ENCODE peak calls at places on chromosomes 5 and 9, in five cellular contexts. Z, Q, K, Y and X are unnamed samples. For H3K4me1, the result is how much of the 10 kb centered on the place peaks cover.

GRCh38 chr9:108662090-108662875 is 193.5 kb downstream of the ACTL7B start:
- DNase-seq in Z (no peak), Q (no peak), K (no peak), Y (no peak), X (no peak)

GRCh38 chr9:98533132-98533531 is 175.6 kb downstream of the GABBR2 start:
- DNase-seq in Z (no peak), Q (no peak), K (no peak), Y (no peak), X (no peak)

GRCh38 chr5:78706825-78707224 is 58.3 kb upstream of the LHFPL2 start:
- DNase-seq in Z (no peak), Q (no peak), K (no peak), Y (no peak), X (no peak)

GRCh38 chr9:95078934-95079333 is 238.6 kb downstream of the FANCC start:
- DNase-seq in Z (no peak), Q (peak), K (no peak), Y (no peak), X (no peak)

GRCh38 chr9:93107151-93107824 is 11.3 kb downstream of the CARD19 start:
- DNase-seq in Z (peak), Q (peak), K (no peak), Y (no peak), X (peak)

GRCh38 chr9:72382405-72382804 is 17.4 kb upstream of the ZFAND5 start:
- DNase-seq in Z (peak), Q (no peak), K (no peak), Y (no peak), X (no peak)

GRCh38 chr5:68562308-68562707 is 346.8 kb downstream of the PIK3R1 start:
- DNase-seq in Z (peak), Q (no peak), K (peak), Y (no peak), X (no peak)

GRCh38 chr5:18105449-18105848 is 471.2 kb downstream of the TAF11L14 start:
- DNase-seq in Z (no peak), Q (no peak), K (no peak), Y (no peak), X (no peak)

GRCh38 chr9:136304981-136305380 is 1.1 kb upstream of the CCDC187 start:
- DNase-seq in Z (no peak), Q (no peak), K (no peak), Y (no peak), X (no peak)

GRCh38 chr5:100505984-100506670 is 29.0 kb upstream of the FAM174A start:
- DNase-seq in Z (peak), Q (no peak), K (no peak), Y (no peak), X (no peak)

GRCh38 chr9:128208943-128209695 is 5.9 kb downstream of the DNM1 start:
- DNase-seq in Z (no peak), Q (no peak), K (no peak), Y (no peak), X (no peak)

GRCh38 chr5:91224969-91225368 is 158.1 kb downstream of the ARRDC3 start:
- DNase-seq in Z (no peak), Q (no peak), K (no peak), Y (no peak), X (no peak)

GRCh38 chr9:74322661-74323314 is 174.3 kb upstream of the RORB start:
- DNase-seq in Z (no peak), Q (no peak), K (no peak), Y (no peak), X (no peak)

GRCh38 chr9:136859821-136860269 is 6.3 kb downstream of the EDF1 start:
- DNase-seq in Z (peak), Q (peak), K (no peak), Y (no peak), X (no peak)

GRCh38 chr9:16133556-16134227 is 580.8 kb downstream of the CCDC171 start:
- DNase-seq in Z (peak), Q (peak), K (no peak), Y (peak), X (peak)

GRCh38 chr9:107394264-107394663 is 95.3 kb downstream of the KLF4 start:
- DNase-seq in Z (no peak), Q (no peak), K (peak), Y (no peak), X (no peak)

GRCh38 chr5:132953710-132954109 is 9.7 kb downstream of the AFF4 start:
- DNase-seq in Z (no peak), Q (no peak), K (no peak), Y (no peak), X (no peak)

GRCh38 chr9:115673599-115673998 is 480.0 kb upstream of the PAPPA start:
- DNase-seq in Z (no peak), Q (no peak), K (no peak), Y (no peak), X (no peak)

GRCh38 chr5:160480652-160481051 is 59.0 kb downstream of the PTTG1 start:
- DNase-seq in Z (no peak), Q (no peak), K (no peak), Y (no peak), X (no peak)
- H3K4me1 ChIP-seq in Z (under half), Q (under half), K (under half), Y (under half), X (under half)

DNA sequence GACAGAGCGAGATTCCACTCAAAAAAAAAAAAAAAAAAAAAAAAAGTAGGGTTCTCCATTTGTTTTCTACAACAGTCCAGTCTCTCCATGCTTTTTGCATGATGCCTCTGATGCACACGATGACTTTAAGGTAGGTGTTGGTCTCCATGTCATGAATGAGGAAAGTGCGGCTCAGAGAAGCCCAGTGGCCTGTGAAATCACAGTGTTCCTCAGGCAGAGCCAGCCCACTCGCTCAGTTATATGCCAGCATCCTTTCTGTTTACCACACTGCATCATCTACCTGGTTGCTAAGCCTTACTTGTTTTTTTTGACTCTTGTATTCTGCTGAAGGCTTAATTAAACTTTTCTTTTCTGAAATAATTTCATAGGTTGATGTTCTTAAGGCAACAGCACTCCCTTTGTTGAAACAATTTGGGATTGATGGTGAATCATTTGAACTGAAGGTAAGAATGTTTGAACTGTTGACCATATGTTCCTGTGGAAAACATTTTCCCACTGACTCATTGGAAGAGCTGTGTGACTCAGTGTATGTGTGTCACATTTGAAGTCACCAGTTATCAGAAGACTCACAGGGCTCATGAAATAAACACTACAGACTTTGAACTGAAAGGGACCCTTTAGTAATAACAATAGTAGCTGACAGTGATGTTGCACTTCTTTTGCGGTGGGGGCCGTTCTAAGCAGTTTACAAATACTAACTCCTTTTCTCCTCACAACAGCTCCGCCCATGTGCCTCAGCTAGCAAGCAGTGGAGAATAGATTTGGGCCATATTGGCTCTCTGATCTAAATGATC is 40.2 kb downstream of the RCL1 start:
- DNase-seq in Z (peak), Q (no peak), K (no peak), Y (no peak), X (no peak)
- TF ChIP-seq POLR2A in Z (no peak), Q (no peak), K (no peak), Y (no peak), X (no peak)

DNA sequence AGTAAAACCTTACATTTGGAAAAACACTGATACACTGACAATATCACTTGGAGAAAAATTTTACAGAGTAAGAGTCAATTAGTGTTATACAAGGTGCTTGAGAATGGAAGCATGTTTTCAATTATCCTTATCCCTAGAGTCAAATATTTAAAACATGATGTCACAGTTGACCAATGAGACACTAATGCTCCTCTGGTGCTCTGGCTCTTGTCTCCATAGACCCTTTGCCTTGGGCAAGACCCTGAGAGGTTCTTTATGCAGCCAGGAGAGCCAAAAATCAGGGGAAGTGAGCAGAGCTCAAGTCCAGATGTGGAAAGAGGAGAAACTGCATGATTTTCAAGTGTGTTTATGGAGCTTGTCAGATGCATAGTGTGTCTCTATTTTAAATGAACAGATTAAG is 153.9 kb downstream of the MARCHF11 start:
- DNase-seq in Z (no peak), Q (no peak), K (no peak), Y (no peak), X (no peak)
- H3K4me3 ChIP-seq in Z (no peak), Q (no peak), K (no peak), Y (no peak), X (no peak)

GRCh38 chr5:93189707-93190120 is 391.3 kb downstream of the NR2F1-AS1 start:
- DNase-seq in Z (no peak), Q (no peak), K (no peak), Y (no peak), X (no peak)

GRCh38 chr5:93191016-93191415 is 390.0 kb downstream of the NR2F1-AS1 start:
- DNase-seq in Z (no peak), Q (no peak), K (no peak), Y (no peak), X (no peak)

GRCh38 chr5:93191426-93191825 is 389.6 kb downstream of the NR2F1-AS1 start:
- DNase-seq in Z (no peak), Q (no peak), K (no peak), Y (no peak), X (no peak)

GRCh38 chr5:93186031-93186682 is 394.9 kb downstream of the NR2F1-AS1 start:
- DNase-seq in Z (no peak), Q (no peak), K (no peak), Y (no peak), X (no peak)

DNA sequence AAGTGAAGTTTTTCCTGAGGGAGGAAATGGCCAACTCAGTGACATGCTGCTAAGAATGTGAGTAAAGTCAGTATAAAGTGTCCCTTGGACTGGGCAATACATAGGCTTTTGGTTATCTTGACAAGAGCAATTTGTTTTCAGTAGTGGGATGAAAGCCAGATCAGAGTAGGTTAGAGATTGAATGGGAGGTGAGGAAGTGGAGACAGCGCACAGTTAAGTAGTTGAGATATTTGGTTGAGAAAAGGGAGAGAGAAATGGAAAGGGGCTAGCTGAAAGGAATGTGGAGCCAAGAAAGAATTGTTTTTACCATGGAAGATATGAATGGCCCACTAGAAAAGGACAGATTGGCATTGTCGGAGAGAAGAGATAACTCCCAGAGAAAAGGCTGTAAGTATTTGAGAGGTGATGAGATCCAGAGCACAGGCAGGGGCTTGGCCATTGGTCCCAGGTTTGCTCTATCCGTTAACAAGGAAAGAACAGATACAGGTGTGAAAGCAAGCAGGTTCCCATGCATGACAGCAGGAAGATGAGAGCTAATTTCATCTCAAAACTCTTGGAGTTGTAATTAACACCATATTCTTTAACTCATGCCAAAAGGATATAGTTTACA is 392.0 kb downstream of the NR2F1-AS1 start:
- DNase-seq in Z (no peak), Q (no peak), K (no peak), Y (no peak), X (no peak)
- H3K4me1 ChIP-seq in Z (under half), Q (under half), K (under half), Y (under half), X (under half)

DNA sequence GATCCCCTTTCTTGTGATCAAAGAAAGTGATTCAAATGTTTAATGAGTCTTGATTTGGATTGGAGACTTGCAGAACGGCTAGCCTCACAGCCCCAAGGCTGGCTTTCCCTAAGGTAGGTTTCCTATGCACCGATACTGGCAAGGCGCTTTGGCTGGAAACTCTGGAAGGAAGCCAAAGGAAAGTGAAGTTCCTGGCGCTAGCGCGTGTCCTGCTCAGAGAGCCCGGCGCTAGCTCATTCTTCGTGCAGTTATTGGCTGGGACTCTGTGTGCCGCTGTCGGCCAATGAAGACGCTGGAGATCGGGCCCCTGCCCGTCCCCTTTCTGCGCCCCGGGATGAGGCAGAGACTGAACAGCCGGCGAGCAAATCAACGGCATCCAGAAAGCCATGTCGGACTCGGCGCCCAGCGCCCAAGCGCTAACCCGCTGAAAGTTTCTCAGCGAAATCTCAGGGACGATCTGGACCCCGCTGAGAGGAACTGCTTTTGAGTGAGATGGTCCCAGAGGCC is at the start of gene PCDHGC3:
- DNase-seq in Z (peak), Q (peak), K (peak), Y (peak), X (peak)
- TF ChIP-seq POLR2A in Z (peak), Q (peak), K (peak), Y (peak), X (peak)

GRCh38 chr9:113503131-113503541 is 39.6 kb downstream of the RGS3 start:
- DNase-seq in Z (no peak), Q (no peak), K (no peak), Y (no peak), X (no peak)

GRCh38 chr9:113502427-113503008 is 39.0 kb downstream of the RGS3 start:
- DNase-seq in Z (no peak), Q (no peak), K (no peak), Y (no peak), X (no peak)

GRCh38 chr9:113499876-113500497 is 36.5 kb downstream of the RGS3 start:
- DNase-seq in Z (no peak), Q (no peak), K (no peak), Y (no peak), X (no peak)

GRCh38 chr9:113501129-113501686 is 37.7 kb downstream of the RGS3 start:
- DNase-seq in Z (no peak), Q (no peak), K (no peak), Y (no peak), X (peak)

DNA sequence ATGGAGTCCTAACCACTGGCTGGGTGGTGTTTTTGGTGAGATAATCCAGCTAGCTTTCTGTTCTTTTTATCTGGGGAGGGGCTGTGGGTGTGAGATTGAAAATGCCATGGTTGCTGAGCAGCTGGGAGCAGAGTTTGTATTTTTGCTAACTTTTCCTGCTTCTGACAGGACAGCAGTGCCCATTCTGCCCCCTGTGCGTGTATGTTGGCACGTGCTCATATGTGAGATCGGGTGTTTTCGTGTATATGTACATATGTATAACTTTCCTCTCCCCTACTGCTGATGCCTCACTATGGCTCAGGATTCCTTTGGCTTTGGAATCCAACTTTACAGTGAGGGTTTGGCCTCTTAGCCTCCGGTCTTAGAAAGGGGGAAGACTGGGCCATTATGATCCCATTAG is 38.3 kb downstream of the RGS3 start:
- DNase-seq in Z (no peak), Q (no peak), K (no peak), Y (no peak), X (no peak)
- H3K4me3 ChIP-seq in Z (no peak), Q (no peak), K (no peak), Y (peak), X (no peak)

DNA sequence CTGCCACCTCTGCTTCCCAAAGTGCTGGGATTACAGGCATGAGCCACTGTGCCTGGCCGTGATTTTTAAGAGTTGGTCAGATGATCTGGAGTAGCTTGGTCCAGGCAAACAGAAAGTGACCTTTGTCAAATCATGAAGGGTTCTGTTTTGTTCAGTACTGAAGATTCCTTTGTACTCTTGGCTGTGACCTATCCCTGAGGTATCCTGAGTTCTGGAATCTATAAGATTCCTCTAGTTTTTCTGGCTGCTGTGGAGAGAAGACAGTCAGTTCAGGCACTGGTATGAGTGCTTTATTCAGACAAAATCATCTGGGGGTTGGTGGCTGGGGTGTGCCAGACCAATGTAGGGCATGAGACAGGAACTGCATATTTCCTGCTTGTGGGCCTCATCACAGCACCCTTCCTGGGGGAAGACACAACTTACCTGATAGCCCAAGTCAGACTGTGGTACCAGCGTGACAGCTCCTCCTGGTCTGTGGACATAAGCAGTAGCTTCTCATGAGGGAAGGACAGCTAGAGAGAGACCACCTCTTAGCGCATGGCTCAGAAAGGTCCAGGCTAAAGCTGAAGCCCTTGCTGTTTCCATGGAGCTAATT is 3.1 kb downstream of the ARHGEF39 start:
- DNase-seq in Z (no peak), Q (no peak), K (no peak), Y (no peak), X (no peak)
- H3K4me1 ChIP-seq in Z (under half), Q (under half), K (under half), Y (under half), X (under half)

DNA sequence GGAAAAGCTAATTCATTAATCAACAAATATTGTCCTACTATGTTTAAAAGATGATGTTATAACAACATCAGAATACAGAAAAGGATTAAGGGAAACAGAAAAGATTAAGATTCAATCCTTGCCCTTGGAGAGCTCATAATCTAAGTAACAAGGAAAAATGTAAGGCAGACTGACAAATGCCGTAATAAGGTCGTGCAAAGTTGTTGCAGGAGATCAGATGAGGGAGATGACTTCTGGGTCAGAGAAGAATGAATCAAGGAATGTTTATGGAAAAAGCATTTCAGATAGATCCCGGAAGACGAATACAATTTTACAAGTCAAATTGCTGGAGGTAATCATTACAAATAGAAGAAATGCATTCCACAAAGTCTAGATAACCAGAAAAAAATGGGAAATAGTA is 6.4 kb downstream of the ADAMTS6 start:
- DNase-seq in Z (no peak), Q (no peak), K (no peak), Y (no peak), X (no peak)
- TF ChIP-seq POLR2A in Z (no peak), Q (no peak), K (no peak), Y (no peak), X (no peak)

GRCh38 chr5:74685979-74686631 is 1.1 kb downstream of the HEXB start:
- DNase-seq in Z (peak), Q (peak), K (peak), Y (no peak), X (peak)

GRCh38 chr5:74684900-74685851 is at the start of gene HEXB:
- DNase-seq in Z (peak), Q (peak), K (peak), Y (peak), X (peak)

GRCh38 chr5:74682636-74683035 is 2.4 kb upstream of the HEXB start:
- DNase-seq in Z (no peak), Q (no peak), K (no peak), Y (no peak), X (no peak)

DNA sequence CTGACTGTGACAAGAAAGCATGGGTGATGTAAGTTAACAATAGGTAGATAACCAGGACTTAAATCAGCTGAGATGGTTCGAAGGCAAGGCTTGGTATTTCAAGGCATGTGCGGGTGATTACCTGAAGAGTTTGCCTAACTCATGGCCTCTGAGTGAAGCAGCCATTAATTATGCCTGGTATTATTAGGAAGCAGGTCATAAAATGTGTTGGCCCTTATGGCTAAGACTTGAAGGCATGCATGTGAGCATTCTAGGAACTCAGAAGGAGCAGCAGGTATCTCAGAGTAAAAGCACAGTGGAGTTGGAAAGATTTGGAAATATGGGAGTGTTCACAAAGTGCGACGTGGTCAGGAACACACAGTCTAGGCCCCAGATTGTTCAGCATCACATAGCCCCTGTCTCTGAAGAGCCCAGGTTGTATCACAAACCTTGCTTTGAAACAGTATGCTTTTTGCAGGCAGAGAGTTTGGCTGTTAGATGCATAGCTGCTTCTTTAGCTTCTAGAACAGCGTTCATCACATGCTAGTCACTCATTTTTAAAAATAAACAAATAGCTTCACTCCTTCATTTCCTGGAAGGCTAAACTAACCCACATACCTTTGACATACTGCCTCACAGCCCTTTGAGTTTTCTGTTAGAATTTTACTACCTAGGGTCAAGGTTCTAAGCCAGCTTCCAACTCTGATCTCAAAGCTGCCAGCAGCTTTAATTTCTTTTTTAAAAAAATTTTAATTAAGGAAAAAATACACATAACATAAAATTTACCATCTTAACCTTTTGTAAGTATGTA is 2.1 kb downstream of the HEXB start:
- DNase-seq in Z (no peak), Q (no peak), K (no peak), Y (no peak), X (no peak)
- H3K4me3 ChIP-seq in Z (no peak), Q (no peak), K (no peak), Y (no peak), X (no peak)